ENCODE peak calls at places on chromosomes 16 and 17, in eight cellular contexts. S, T, U, Z, H, A, O and N are unnamed samples.

GRCh38 chr17:37358098-37358829 is 17.5 kb upstream of the C17orf78 start:
- DNase-seq in A (peak), T (peak), H (no peak), S (peak), U (peak), Z (no peak), O (peak), N (peak)

GRCh38 chr16:27639588-27640276 is 89.8 kb downstream of the KATNIP start:
- DNase-seq in U (no peak), O (peak), Z (peak), T (peak), S (peak), H (peak), A (peak), N (peak)

GRCh38 chr17:19757536-19758180 is 9.6 kb upstream of the ALDH3A1 start:
- DNase-seq in T (no peak), Z (no peak), A (no peak), O (no peak), S (no peak), H (no peak), U (no peak), N (no peak)

GRCh38 chr17:37124074-37124824 is 175.5 kb downstream of the AATF start:
- DNase-seq in A (no peak), T (no peak), Z (no peak), O (no peak), H (no peak), S (no peak), U (no peak), N (no peak)

GRCh38 chr17:73560661-73561060 is 83.6 kb downstream of the SDK2 start:
- DNase-seq in O (peak), T (peak), H (no peak), S (no peak), U (no peak), A (no peak), Z (no peak), N (no peak)

GRCh38 chr17:76191891-76192290 is 48.4 kb downstream of the RNF157 start:
- DNase-seq in U (no peak), Z (no peak), T (no peak), A (peak), O (no peak), H (peak), S (no peak), N (no peak)

GRCh38 chr17:41518789-41519449 is at the start of gene KRT15:
- DNase-seq in O (no peak), A (no peak), Z (no peak), S (no peak), U (no peak), T (peak), H (no peak), N (no peak)

GRCh38 chr16:68349838-68350410 is 39.1 kb downstream of the PRMT7 start:
- DNase-seq in Z (no peak), H (no peak), A (no peak), U (no peak), S (no peak), T (no peak), O (no peak), N (no peak)

GRCh38 chr17:61455754-61456681 is 3.8 kb downstream of the TBX4 start:
- DNase-seq in T (no peak), A (no peak), U (no peak), H (no peak), O (no peak), S (no peak), Z (no peak), N (peak)

GRCh38 chr16:1152651-1153259 is at the start of gene CACNA1H:
- DNase-seq in O (no peak), U (peak), T (no peak), S (peak), H (no peak), Z (no peak), A (peak), N (peak)

GRCh38 chr16:85954927-85955539 is 56.1 kb downstream of the IRF8 start:
- DNase-seq in S (no peak), Z (no peak), T (no peak), O (no peak), U (no peak), A (no peak), H (no peak), N (no peak)

GRCh38 chr16:20325005-20325404 is 2.3 kb downstream of the GP2 start:
- DNase-seq in H (no peak), A (no peak), S (no peak), O (no peak), T (no peak), Z (no peak), U (peak), N (no peak)

GRCh38 chr17:40799859-40800258 is at the start of gene KRT28:
- DNase-seq in A (no peak), T (no peak), S (no peak), U (no peak), O (no peak), Z (no peak), H (no peak), N (no peak)

GRCh38 chr16:56930516-56931252 is 1.3 kb upstream of the HERPUD1 start:
- DNase-seq in Z (no peak), O (no peak), T (no peak), U (peak), S (no peak), H (no peak), A (no peak), N (no peak)

GRCh38 chr16:75298252-75298651 is 46.8 kb upstream of the BCAR1 start:
- DNase-seq in A (no peak), H (no peak), U (no peak), T (no peak), Z (no peak), O (no peak), S (no peak), N (no peak)

GRCh38 chr16:72013888-72014538 is 5.5 kb downstream of the DHODH start:
- DNase-seq in O (no peak), U (no peak), A (peak), S (no peak), Z (no peak), H (no peak), T (no peak), N (peak)

GRCh38 chr16:23182675-23183485 is at the start of gene SCNN1G:
- DNase-seq in O (no peak), H (no peak), A (no peak), T (peak), Z (no peak), U (peak), S (peak), N (peak)

GRCh38 chr16:471353-472198 is 46.1 kb downstream of the RAB11FIP3 start:
- DNase-seq in T (peak), U (no peak), H (no peak), O (no peak), A (no peak), S (peak), Z (peak), N (peak)

GRCh38 chr17:36592316-36592710 is 634 bp downstream of the DHRS11 start:
- DNase-seq in U (peak), O (no peak), A (peak), Z (no peak), T (no peak), S (no peak), H (no peak), N (peak)

GRCh38 chr16:85103096-85104079 is 8.9 kb downstream of the CIBAR2 start:
- DNase-seq in O (no peak), S (no peak), H (no peak), T (no peak), Z (no peak), A (no peak), U (no peak), N (no peak)

GRCh38 chr17:45852535-45853297 is 8.0 kb downstream of the SPPL2C start:
- DNase-seq in O (peak), H (no peak), S (peak), Z (no peak), U (peak), T (peak), A (peak), N (peak)

GRCh38 chr17:66677201-66677981 is 157.5 kb upstream of the CACNG5 start:
- DNase-seq in T (peak), Z (peak), A (no peak), S (no peak), O (no peak), U (no peak), H (no peak), N (no peak)

GRCh38 chr17:45902892-45903346 is 8.6 kb downstream of the MAPT start:
- DNase-seq in O (peak), H (no peak), S (no peak), U (peak), A (no peak), Z (no peak), T (no peak), N (no peak)

GRCh38 chr16:67641779-67642708 is 2.9 kb upstream of the CARMIL2 start:
- DNase-seq in S (no peak), Z (no peak), A (no peak), U (peak), H (no peak), T (peak), O (no peak), N (no peak)

GRCh38 chr16:86874141-86874540 is 295.8 kb downstream of the FOXL1 start:
- DNase-seq in A (peak), S (peak), H (no peak), T (peak), U (no peak), Z (no peak), O (no peak), N (no peak)

GRCh38 chr16:56869513-56870270 is 4.7 kb downstream of the SLC12A3 start:
- DNase-seq in U (no peak), H (no peak), S (no peak), Z (no peak), T (no peak), O (peak), A (peak), N (no peak)

GRCh38 chr17:30858556-30859250 is 26.9 kb downstream of the ATAD5 start:
- DNase-seq in H (no peak), S (no peak), O (no peak), U (no peak), T (no peak), A (no peak), Z (no peak), N (no peak)

GRCh38 chr17:9274973-9275372 is 253.7 kb downstream of the NTN1 start:
- DNase-seq in U (no peak), Z (no peak), S (no peak), H (no peak), A (no peak), O (no peak), T (no peak), N (no peak)
- TF ChIP-seq CTCF in U (no peak), Z (no peak), S (no peak), H (no peak), A (no peak), O (no peak), T (no peak), N (no peak)

GRCh38 chr17:77772899-77773358 is 185.6 kb upstream of the TNRC6C start:
- DNase-seq in U (no peak), A (no peak), Z (no peak), S (no peak), O (no peak), T (no peak), H (no peak), N (no peak)

GRCh38 chr17:77771145-77771544 is 187.4 kb upstream of the TNRC6C start:
- DNase-seq in O (no peak), H (no peak), Z (no peak), U (no peak), A (no peak), T (no peak), S (no peak), N (no peak)

GRCh38 chr17:77771998-77772397 is 186.5 kb upstream of the TNRC6C start:
- DNase-seq in U (no peak), O (no peak), T (no peak), S (no peak), Z (no peak), A (no peak), H (no peak), N (no peak)

GRCh38 chr17:77771587-77771986 is 186.9 kb upstream of the TNRC6C start:
- DNase-seq in Z (no peak), O (no peak), H (no peak), T (no peak), A (no peak), U (no peak), S (no peak), N (no peak)

DNA sequence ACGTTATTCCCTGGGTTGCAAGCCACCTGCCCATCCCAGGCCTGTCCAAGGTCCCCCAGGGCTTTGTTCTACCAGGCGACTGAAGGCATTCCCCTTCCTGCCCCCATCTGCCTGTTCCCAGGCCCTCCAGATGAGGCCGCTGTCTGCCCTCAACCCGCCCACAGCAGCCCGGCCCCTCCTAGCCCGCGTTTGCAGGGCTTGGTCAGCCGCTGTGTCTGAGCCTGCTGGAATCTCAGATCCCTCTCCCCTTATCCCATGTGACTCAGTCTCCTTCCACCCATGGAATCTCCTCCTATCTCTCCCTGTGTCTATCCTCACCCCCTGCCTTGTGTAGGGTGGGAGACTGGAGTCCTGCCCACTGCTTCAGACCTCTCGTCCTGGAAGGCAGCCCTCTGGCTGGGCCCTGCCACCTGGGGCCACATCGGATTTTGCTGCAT is 186.0 kb upstream of the TNRC6C start:
- DNase-seq in Z (no peak), O (peak), U (peak), T (no peak), S (peak), A (peak), H (no peak), N (peak)
- TF ChIP-seq CTCF in Z (peak), O (peak), U (peak), T (peak), S (peak), A (peak), H (peak), N (peak)

DNA sequence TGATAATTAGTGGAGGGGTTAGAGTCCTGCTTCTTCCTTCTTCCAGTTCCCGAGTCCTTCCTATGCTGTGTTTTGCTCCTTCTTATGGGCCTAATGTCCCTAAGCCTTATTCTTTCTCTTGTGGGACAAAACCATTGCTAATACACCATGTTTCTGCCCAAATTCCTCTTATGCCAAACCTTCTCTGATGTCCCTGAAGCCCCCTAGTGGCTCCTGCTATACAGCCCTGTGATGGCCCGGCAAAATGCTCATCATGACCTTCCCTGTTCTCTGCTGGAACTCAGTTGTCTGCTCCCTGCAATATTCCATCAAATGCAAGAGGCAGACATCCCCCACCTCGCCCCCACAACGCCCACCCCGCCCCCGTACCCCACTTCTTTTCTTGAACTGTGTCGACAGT is 171.6 kb downstream of the CDH11 start:
- DNase-seq in Z (no peak), S (no peak), O (no peak), H (no peak), U (no peak), A (no peak), T (no peak), N (no peak)
- TF ChIP-seq CTCF in Z (peak), S (no peak), O (no peak), H (no peak), U (no peak), A (no peak), T (no peak), N (peak)

DNA sequence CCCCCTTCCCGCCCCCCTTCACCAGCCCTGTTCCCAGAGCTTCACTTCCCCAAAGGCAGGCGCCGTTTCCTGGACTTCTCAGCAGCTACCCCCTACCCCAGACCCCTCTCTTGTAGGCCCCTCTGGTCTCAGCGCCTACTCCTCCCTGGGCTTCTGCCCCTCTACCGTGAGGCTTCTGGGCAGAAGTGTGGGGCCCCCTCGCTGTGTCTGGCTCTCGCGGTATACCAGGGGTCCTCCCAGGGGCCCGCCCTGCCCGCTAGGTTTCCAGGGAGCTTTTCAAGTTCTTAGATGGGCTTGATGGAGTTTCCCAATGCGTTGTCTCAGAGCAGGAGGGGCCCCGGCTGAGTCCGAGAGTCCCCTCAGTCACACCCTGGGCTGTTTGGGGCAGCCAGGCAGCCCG is 247.1 kb downstream of the SEC14L1 start:
- DNase-seq in A (no peak), U (no peak), T (no peak), S (no peak), O (no peak), H (no peak), Z (no peak), N (no peak)
- TF ChIP-seq CTCF in A (no peak), U (no peak), T (no peak), S (no peak), O (no peak), H (no peak), Z (no peak), N (no peak)

DNA sequence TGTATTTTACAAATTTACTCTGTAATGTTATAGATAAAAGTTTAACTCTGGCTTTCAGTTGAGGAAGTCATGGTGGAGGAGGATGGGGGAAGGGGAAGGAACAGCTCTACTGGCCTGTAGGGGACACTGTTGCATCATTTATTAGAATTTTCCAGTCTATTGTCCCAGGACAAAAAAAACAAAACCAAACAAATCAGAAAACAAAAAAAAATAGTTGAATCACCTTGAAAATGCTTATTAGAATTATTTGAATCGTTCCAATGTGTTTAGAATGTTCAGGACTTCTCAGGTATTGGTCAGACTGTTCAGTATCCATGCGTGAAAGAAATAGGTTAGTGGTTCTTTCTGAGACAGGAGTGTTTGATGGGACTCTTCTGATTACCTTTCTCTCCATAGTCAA is 242.0 kb downstream of the FTO start:
- DNase-seq in T (peak), O (peak), U (peak), H (no peak), Z (no peak), A (no peak), S (no peak), N (no peak)
- TF ChIP-seq CTCF in T (peak), O (peak), U (peak), H (peak), Z (peak), A (peak), S (peak), N (peak)

DNA sequence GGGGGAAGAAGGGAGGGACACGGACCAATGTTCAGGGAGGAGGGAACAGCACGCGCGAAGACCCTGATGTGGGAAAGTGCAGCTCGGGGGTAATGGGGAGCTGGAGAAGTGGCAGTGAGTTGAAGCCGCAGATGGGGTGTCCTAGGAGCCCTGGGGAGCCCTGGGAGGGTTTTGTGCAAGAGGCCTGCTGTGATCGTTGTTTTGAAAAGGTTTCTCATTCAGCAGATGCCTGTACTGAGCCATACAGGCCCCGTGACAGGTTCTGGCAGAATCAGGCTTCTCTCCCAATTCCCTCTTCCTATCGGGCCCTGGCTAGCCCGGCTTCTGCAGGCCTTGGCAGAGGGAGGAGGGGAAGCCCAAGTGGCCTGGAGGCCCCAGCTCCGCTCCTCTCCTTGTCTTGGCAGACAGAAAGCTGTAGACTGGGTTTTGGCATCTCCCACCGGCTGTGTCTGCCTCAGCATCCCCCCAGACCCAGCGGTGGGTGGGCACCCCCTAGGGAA is 38.4 kb upstream of the EMP2 start:
- DNase-seq in A (no peak), H (no peak), O (no peak), T (peak), S (no peak), Z (no peak), U (no peak), N (no peak)
- TF ChIP-seq CTCF in A (no peak), H (no peak), O (no peak), T (no peak), S (no peak), Z (no peak), U (no peak), N (no peak)

GRCh38 chr17:42743595-42744282 is 1.1 kb downstream of the EZH1 start:
- DNase-seq in O (no peak), H (no peak), A (no peak), S (no peak), Z (no peak), T (no peak), U (no peak), N (no peak)
- TF ChIP-seq CTCF in O (no peak), H (no peak), A (no peak), S (peak), Z (peak), T (peak), U (no peak), N (no peak)

DNA sequence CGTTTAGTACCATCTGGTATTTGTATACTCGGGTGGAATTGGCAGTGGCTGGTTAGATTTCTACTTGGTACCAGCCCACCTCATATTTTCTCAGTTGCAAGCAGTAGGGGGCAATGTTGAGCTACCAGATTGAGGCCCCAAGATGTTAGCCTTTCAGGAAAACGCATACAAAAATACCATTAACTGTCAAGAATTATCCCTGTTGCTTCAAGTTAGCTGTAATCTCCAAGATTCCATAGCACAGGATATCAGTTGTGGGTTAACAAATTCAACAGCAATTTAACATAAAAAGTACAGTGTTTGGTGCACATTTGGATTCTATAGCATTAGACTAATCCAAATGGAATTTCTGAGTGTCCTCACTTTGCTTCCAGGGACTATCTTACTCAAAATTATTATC is 188.2 kb downstream of the FTO start:
- DNase-seq in Z (peak), U (peak), H (no peak), S (peak), T (peak), O (peak), A (peak), N (peak)
- TF ChIP-seq CTCF in Z (peak), U (peak), H (peak), S (peak), T (peak), O (peak), A (peak), N (peak)